ENCODE peak calls at places on chromosomes 12 and 14, in four cellular contexts. One of them, this sample, is unnamed.

GRCh38 chr14:80498533-80498932 is 287.2 kb upstream of the DIO2 start:
- DNase-seq in stomach: no peak
- DNase-seq in HCT116: no peak
- DNase-seq in vagina: no peak
- DNase-seq in this sample: no peak

GRCh38 chr12:131671871-131672270 is 39.0 kb upstream of the SFSWAP start:
- DNase-seq in stomach: no peak
- DNase-seq in HCT116: no peak
- DNase-seq in vagina: no peak
- DNase-seq in this sample: no peak

GRCh38 chr12:76183459-76184186 is 99.1 kb upstream of the NAP1L1 start:
- DNase-seq in stomach: no peak
- DNase-seq in HCT116: peak; percentile 46
- DNase-seq in vagina: no peak
- DNase-seq in this sample: no peak

GRCh38 chr12:112116232-112117060 is 7.9 kb upstream of the NAA25 start:
- DNase-seq in stomach: peak; percentile 69
- DNase-seq in HCT116: peak; percentile 23
- DNase-seq in vagina: no peak
- DNase-seq in this sample: no peak

GRCh38 chr14:94025720-94026119 is 420 bp upstream of the OTUB2 start:
- DNase-seq in stomach: no peak
- DNase-seq in HCT116: no peak
- DNase-seq in vagina: no peak
- DNase-seq in this sample: no peak

GRCh38 chr14:57461777-57462320 is 31.8 kb downstream of the CCDC198 start:
- DNase-seq in stomach: no peak
- DNase-seq in HCT116: no peak
- DNase-seq in vagina: no peak
- DNase-seq in this sample: no peak

GRCh38 chr12:113625499-113625898 is 153.8 kb upstream of the LHX5 start:
- DNase-seq in stomach: no peak
- DNase-seq in HCT116: no peak
- DNase-seq in vagina: no peak
- DNase-seq in this sample: no peak

GRCh38 chr14:88269816-88270416 is 53.2 kb downstream of the KCNK10 start:
- DNase-seq in stomach: no peak
- DNase-seq in HCT116: no peak
- DNase-seq in vagina: no peak
- DNase-seq in this sample: no peak

GRCh38 chr12:14695685-14696084 is 714 bp downstream of the GUCY2C start:
- DNase-seq in stomach: no peak
- DNase-seq in HCT116: no peak
- DNase-seq in vagina: no peak
- DNase-seq in this sample: no peak

GRCh38 chr12:12880537-12880936 is 10.8 kb upstream of the GPRC5A start:
- DNase-seq in stomach: no peak
- DNase-seq in HCT116: no peak
- DNase-seq in vagina: no peak
- DNase-seq in this sample: no peak

GRCh38 chr14:96629082-96629481 is 126.9 kb downstream of the PAPOLA start:
- DNase-seq in stomach: no peak
- DNase-seq in HCT116: no peak
- DNase-seq in vagina: peak; percentile 37
- DNase-seq in this sample: no peak

GRCh38 chr14:53621433-53621832 is 335.2 kb downstream of the BMP4 start:
- DNase-seq in stomach: no peak
- DNase-seq in HCT116: no peak
- DNase-seq in vagina: no peak
- DNase-seq in this sample: no peak

GRCh38 chr12:49364989-49365388 is 2.3 kb upstream of the SPATS2 start:
- DNase-seq in stomach: no peak
- DNase-seq in HCT116: no peak
- DNase-seq in vagina: no peak
- DNase-seq in this sample: no peak
- TF ChIP-seq POLR2AphosphoS5 in stomach: no peak
- TF ChIP-seq POLR2AphosphoS5 in HCT116: no peak
- TF ChIP-seq POLR2AphosphoS5 in vagina: peak; percentile 44
- TF ChIP-seq POLR2AphosphoS5 in this sample: no peak

GRCh38 chr12:104347374-104348075 is 44.0 kb downstream of the EID3 start:
- DNase-seq in stomach: no peak
- DNase-seq in HCT116: no peak
- DNase-seq in vagina: no peak
- DNase-seq in this sample: no peak
- TF ChIP-seq POLR2AphosphoS5 in stomach: no peak
- TF ChIP-seq POLR2AphosphoS5 in HCT116: no peak
- TF ChIP-seq POLR2AphosphoS5 in vagina: no peak
- TF ChIP-seq POLR2AphosphoS5 in this sample: no peak

DNA sequence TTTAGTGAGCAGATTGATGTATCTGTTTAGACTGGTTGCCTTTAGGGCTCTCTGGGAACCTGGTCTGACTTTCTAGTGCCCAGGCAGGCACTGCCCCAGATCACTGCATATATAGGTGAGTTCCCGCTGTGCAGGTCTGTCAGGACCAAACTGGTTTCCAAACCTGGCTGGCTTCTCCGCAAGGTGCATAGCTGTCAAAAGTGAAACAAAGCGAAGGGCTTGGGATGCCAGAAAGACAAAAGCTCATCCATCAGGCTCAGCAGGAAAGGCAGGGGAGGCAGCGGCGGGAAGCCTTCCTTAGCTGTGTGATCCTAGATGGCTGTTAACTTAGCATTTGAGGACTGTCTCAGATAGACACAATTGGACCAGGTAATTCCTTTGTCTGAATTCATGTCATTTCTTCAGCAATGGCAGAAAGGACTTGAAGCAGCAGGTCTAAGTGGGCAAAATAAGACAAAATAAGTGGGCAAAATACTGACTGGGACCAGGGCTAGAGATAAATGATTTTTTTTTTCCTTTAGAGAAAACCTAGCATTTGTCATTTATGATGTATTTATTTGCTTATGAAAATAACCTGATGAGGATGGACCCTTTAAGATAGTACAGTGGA is 128.6 kb upstream of the DYRK2 start:
- DNase-seq in stomach: no peak
- DNase-seq in HCT116: no peak
- DNase-seq in vagina: no peak
- DNase-seq in this sample: peak; percentile 72
- TF ChIP-seq POLR2AphosphoS5 in stomach: no peak
- TF ChIP-seq POLR2AphosphoS5 in HCT116: no peak
- TF ChIP-seq POLR2AphosphoS5 in vagina: peak; percentile 54
- TF ChIP-seq POLR2AphosphoS5 in this sample: peak; percentile 62

GRCh38 chr14:68476212-68476964 is 316.5 kb downstream of the ZFP36L1 start:
- DNase-seq in stomach: no peak
- DNase-seq in HCT116: no peak
- DNase-seq in vagina: no peak
- DNase-seq in this sample: no peak
- TF ChIP-seq POLR2AphosphoS5 in stomach: peak; percentile 57
- TF ChIP-seq POLR2AphosphoS5 in HCT116: no peak
- TF ChIP-seq POLR2AphosphoS5 in vagina: peak; percentile 92
- TF ChIP-seq POLR2AphosphoS5 in this sample: no peak

GRCh38 chr14:36582011-36582873 is at the start of gene NKX2-8:
- DNase-seq in stomach: no peak
- DNase-seq in HCT116: peak; percentile 21
- DNase-seq in vagina: no peak
- DNase-seq in this sample: no peak

GRCh38 chr14:36579573-36580140 is 2.8 kb downstream of the NKX2-8 start:
- DNase-seq in stomach: no peak
- DNase-seq in HCT116: no peak
- DNase-seq in vagina: no peak
- DNase-seq in this sample: no peak

GRCh38 chr14:36580141-36580855 is 2.1 kb downstream of the NKX2-8 start:
- DNase-seq in stomach: no peak
- DNase-seq in HCT116: no peak
- DNase-seq in vagina: no peak
- DNase-seq in this sample: no peak

GRCh38 chr14:36580856-36581831 is 1.3 kb downstream of the NKX2-8 start:
- DNase-seq in stomach: no peak
- DNase-seq in HCT116: no peak
- DNase-seq in vagina: no peak
- DNase-seq in this sample: peak; percentile 28

GRCh38 chr14:36579001-36579555 is 3.3 kb downstream of the NKX2-8 start:
- DNase-seq in stomach: no peak
- DNase-seq in HCT116: no peak
- DNase-seq in vagina: no peak
- DNase-seq in this sample: no peak
- TF ChIP-seq POLR2AphosphoS5 in stomach: no peak
- TF ChIP-seq POLR2AphosphoS5 in HCT116: no peak
- TF ChIP-seq POLR2AphosphoS5 in vagina: no peak
- TF ChIP-seq POLR2AphosphoS5 in this sample: no peak